ENCODE peak calls at places on chromosomes 4 and X, in five cellular contexts. One of them, this sample, is unnamed.
A peak's percentile ranks its signal among the peaks of the same experiment; 100 is the strongest.

GRCh38 chrX:9797961-9798360 is 11.7 kb downstream of the SHROOM2 start:
- DNase-seq in ascending aorta: no peak
- DNase-seq in Caco-2: peak; percentile 32
- DNase-seq in body of pancreas: no peak
- DNase-seq in fibroblast of pulmonary artery: no peak
- DNase-seq in this sample: no peak

GRCh38 chr4:2798399-2799301 is 5.8 kb downstream of the SH3BP2 start:
- DNase-seq in ascending aorta: peak; percentile 38
- DNase-seq in Caco-2: no peak
- DNase-seq in body of pancreas: peak; percentile 32
- DNase-seq in fibroblast of pulmonary artery: peak; percentile 60
- DNase-seq in this sample: no peak

GRCh38 chr4:23789765-23790164 is 100.1 kb downstream of the PPARGC1A start:
- DNase-seq in ascending aorta: no peak
- DNase-seq in Caco-2: no peak
- DNase-seq in body of pancreas: peak; percentile 47
- DNase-seq in fibroblast of pulmonary artery: peak; percentile 72
- DNase-seq in this sample: peak; percentile 47

GRCh38 chrX:22399793-22400192 is 127.1 kb downstream of the CBLL2 start:
- DNase-seq in ascending aorta: no peak
- DNase-seq in Caco-2: no peak
- DNase-seq in body of pancreas: no peak
- DNase-seq in fibroblast of pulmonary artery: peak; percentile 10
- DNase-seq in this sample: no peak

GRCh38 chr4:134622194-134622593 is 420.6 kb upstream of the PABPC4L start:
- DNase-seq in ascending aorta: no peak
- DNase-seq in Caco-2: no peak
- DNase-seq in body of pancreas: no peak
- DNase-seq in fibroblast of pulmonary artery: no peak
- DNase-seq in this sample: no peak

GRCh38 chr4:5785806-5786680 is 75.0 kb downstream of the EVC start:
- DNase-seq in ascending aorta: no peak
- DNase-seq in Caco-2: no peak
- DNase-seq in body of pancreas: no peak
- DNase-seq in fibroblast of pulmonary artery: peak; percentile 79
- DNase-seq in this sample: peak; percentile 66

GRCh38 chr4:2867758-2868491 is 24.3 kb downstream of the ADD1 start:
- DNase-seq in ascending aorta: no peak
- DNase-seq in Caco-2: no peak
- DNase-seq in body of pancreas: peak; percentile 31
- DNase-seq in fibroblast of pulmonary artery: peak; percentile 48
- DNase-seq in this sample: no peak

GRCh38 chrX:32644476-32644875 is 566.9 kb downstream of the DMD start:
- DNase-seq in ascending aorta: no peak
- DNase-seq in Caco-2: no peak
- DNase-seq in body of pancreas: no peak
- DNase-seq in fibroblast of pulmonary artery: no peak
- DNase-seq in this sample: no peak

GRCh38 chr4:675036-675804 is 878 bp downstream of the MYL5 start:
- DNase-seq in ascending aorta: no peak
- DNase-seq in Caco-2: no peak
- DNase-seq in body of pancreas: no peak
- DNase-seq in fibroblast of pulmonary artery: no peak
- DNase-seq in this sample: no peak

GRCh38 chr4:153341575-153342090 is 2.9 kb upstream of the MND1 start:
- DNase-seq in ascending aorta: no peak
- DNase-seq in Caco-2: no peak
- DNase-seq in body of pancreas: no peak
- DNase-seq in fibroblast of pulmonary artery: peak; percentile 61
- DNase-seq in this sample: no peak

GRCh38 chr4:159446266-159446976 is 343.5 kb downstream of the RAPGEF2 start:
- DNase-seq in ascending aorta: no peak
- DNase-seq in Caco-2: peak; percentile 48
- DNase-seq in body of pancreas: peak; percentile 36
- DNase-seq in fibroblast of pulmonary artery: peak; percentile 85
- DNase-seq in this sample: peak; percentile 36

GRCh38 chrX:46407036-46407752 is 138.0 kb downstream of the ZNF674 start:
- DNase-seq in ascending aorta: no peak
- DNase-seq in Caco-2: no peak
- DNase-seq in body of pancreas: no peak
- DNase-seq in fibroblast of pulmonary artery: no peak
- DNase-seq in this sample: no peak

GRCh38 chrX:99394450-99394849 is 1015.6 kb downstream of the PCDH19 start:
- DNase-seq in ascending aorta: no peak
- DNase-seq in Caco-2: peak; percentile 1
- DNase-seq in body of pancreas: no peak
- DNase-seq in fibroblast of pulmonary artery: no peak
- DNase-seq in this sample: no peak

GRCh38 chr4:55435136-55435535 is 39.4 kb downstream of the TMEM165 start:
- DNase-seq in ascending aorta: no peak
- DNase-seq in Caco-2: no peak
- DNase-seq in body of pancreas: no peak
- DNase-seq in fibroblast of pulmonary artery: peak; percentile 59
- DNase-seq in this sample: no peak

GRCh38 chrX:29477878-29478277 is 737.5 kb upstream of the MAGEB2 start:
- DNase-seq in ascending aorta: no peak
- DNase-seq in Caco-2: no peak
- DNase-seq in body of pancreas: no peak
- DNase-seq in fibroblast of pulmonary artery: no peak
- DNase-seq in this sample: no peak
- TF ChIP-seq CTCF in ascending aorta: no peak
- TF ChIP-seq CTCF in Caco-2: no peak
- TF ChIP-seq CTCF in body of pancreas: no peak
- TF ChIP-seq CTCF in fibroblast of pulmonary artery: no peak
- TF ChIP-seq CTCF in this sample: no peak

GRCh38 chrX:147340947-147341346 is 526.4 kb upstream of the CXorf51A start:
- DNase-seq in ascending aorta: no peak
- DNase-seq in Caco-2: no peak
- DNase-seq in body of pancreas: no peak
- DNase-seq in fibroblast of pulmonary artery: no peak
- DNase-seq in this sample: no peak

GRCh38 chrX:147343467-147343866 is 528.9 kb upstream of the CXorf51A start:
- DNase-seq in ascending aorta: no peak
- DNase-seq in Caco-2: no peak
- DNase-seq in body of pancreas: no peak
- DNase-seq in fibroblast of pulmonary artery: no peak
- DNase-seq in this sample: no peak

GRCh38 chrX:147342197-147342596 is 527.7 kb upstream of the CXorf51A start:
- DNase-seq in ascending aorta: no peak
- DNase-seq in Caco-2: no peak
- DNase-seq in body of pancreas: no peak
- DNase-seq in fibroblast of pulmonary artery: no peak
- DNase-seq in this sample: no peak
- TF ChIP-seq CTCF in ascending aorta: no peak
- TF ChIP-seq CTCF in Caco-2: no peak
- TF ChIP-seq CTCF in body of pancreas: no peak
- TF ChIP-seq CTCF in fibroblast of pulmonary artery: no peak
- TF ChIP-seq CTCF in this sample: no peak

GRCh38 chr4:56666279-56666678 is 14.8 kb downstream of the HOPX start:
- DNase-seq in ascending aorta: no peak
- DNase-seq in Caco-2: no peak
- DNase-seq in body of pancreas: no peak
- DNase-seq in fibroblast of pulmonary artery: no peak
- DNase-seq in this sample: no peak

GRCh38 chr4:56671860-56672259 is 9.2 kb downstream of the HOPX start:
- DNase-seq in ascending aorta: no peak
- DNase-seq in Caco-2: no peak
- DNase-seq in body of pancreas: no peak
- DNase-seq in fibroblast of pulmonary artery: peak; percentile 47
- DNase-seq in this sample: no peak

GRCh38 chr4:56671373-56671772 is 9.7 kb downstream of the HOPX start:
- DNase-seq in ascending aorta: no peak
- DNase-seq in Caco-2: no peak
- DNase-seq in body of pancreas: no peak
- DNase-seq in fibroblast of pulmonary artery: no peak
- DNase-seq in this sample: no peak

GRCh38 chr4:56662782-56663468 is 18.2 kb downstream of the HOPX start:
- DNase-seq in ascending aorta: no peak
- DNase-seq in Caco-2: no peak
- DNase-seq in body of pancreas: no peak
- DNase-seq in fibroblast of pulmonary artery: no peak
- DNase-seq in this sample: no peak

DNA sequence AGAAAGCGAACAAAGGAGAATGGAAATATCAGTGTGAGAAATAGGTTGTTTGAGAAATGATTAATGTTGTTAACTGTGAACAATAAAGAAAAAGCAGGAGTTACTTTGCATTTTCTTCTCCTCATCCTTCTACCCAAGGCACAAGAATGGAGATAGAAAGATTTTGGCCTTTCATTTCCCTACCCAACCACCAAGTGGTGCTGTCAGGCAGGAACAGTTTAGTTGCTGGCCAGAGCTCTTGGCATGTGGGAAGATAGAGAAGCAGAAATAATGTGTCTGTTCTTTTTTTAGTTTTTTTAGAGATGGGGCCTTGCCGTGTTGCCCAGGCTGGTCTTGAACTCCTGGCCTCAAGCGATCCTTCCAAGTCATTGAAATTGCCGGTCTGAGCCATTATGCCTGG is 12.8 kb downstream of the HOPX start:
- DNase-seq in ascending aorta: no peak
- DNase-seq in Caco-2: peak; percentile 27
- DNase-seq in body of pancreas: no peak
- DNase-seq in fibroblast of pulmonary artery: no peak
- DNase-seq in this sample: no peak
- TF ChIP-seq CTCF in ascending aorta: no peak
- TF ChIP-seq CTCF in Caco-2: peak; percentile 54
- TF ChIP-seq CTCF in body of pancreas: no peak
- TF ChIP-seq CTCF in fibroblast of pulmonary artery: peak; percentile 41
- TF ChIP-seq CTCF in this sample: no peak

GRCh38 chr4:53702334-53703266 is 111.3 kb upstream of the LNX1 start:
- DNase-seq in ascending aorta: no peak
- DNase-seq in Caco-2: no peak
- DNase-seq in body of pancreas: peak; percentile 42
- DNase-seq in fibroblast of pulmonary artery: peak; percentile 89
- DNase-seq in this sample: peak; percentile 54
- TF ChIP-seq CTCF in ascending aorta: no peak
- TF ChIP-seq CTCF in Caco-2: no peak
- TF ChIP-seq CTCF in body of pancreas: no peak
- TF ChIP-seq CTCF in fibroblast of pulmonary artery: peak; percentile 26
- TF ChIP-seq CTCF in this sample: peak; percentile 10

DNA sequence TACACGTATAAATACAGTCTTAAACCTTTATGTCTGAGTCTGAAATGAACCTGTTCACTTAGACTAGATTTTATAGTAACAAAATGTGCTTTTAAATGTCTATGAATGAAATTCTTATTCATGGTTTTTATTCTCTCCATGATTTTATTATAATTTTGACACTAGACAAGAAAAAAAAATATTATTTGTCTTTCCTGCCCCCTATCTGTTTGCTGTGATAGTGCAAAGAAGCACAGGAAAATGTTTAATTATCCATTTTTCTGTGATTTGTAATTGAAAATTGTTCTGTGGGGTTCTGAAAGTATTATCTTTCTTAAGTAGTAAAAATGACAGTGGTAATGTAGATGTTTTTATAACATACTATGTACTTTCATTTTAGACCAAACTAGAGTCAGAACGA is 52.0 kb downstream of the INTS6L start:
- DNase-seq in ascending aorta: no peak
- DNase-seq in Caco-2: no peak
- DNase-seq in body of pancreas: no peak
- DNase-seq in fibroblast of pulmonary artery: peak; percentile 5
- DNase-seq in this sample: no peak
- TF ChIP-seq CTCF in ascending aorta: peak; percentile 30
- TF ChIP-seq CTCF in Caco-2: no peak
- TF ChIP-seq CTCF in body of pancreas: peak; percentile 22
- TF ChIP-seq CTCF in fibroblast of pulmonary artery: peak; percentile 48
- TF ChIP-seq CTCF in this sample: peak; percentile 44

DNA sequence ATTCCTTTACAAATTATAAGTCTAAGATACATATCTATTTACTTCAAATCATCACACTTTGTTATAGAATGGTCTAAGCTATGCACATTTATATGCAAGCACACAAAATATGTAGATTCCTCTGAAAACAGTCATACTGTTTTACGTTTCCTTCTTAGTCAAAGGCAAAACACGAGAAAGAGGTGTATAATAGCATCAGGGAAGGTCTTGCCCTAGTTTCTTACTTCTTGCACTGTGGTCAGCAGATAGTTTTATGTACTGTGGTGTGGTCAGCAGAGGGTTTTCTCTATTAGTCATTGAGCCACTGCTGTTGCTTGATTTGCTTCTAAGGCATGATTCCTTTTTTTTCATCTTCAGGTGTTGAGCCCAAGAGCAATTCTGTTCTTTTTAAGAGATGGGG is 117.7 kb downstream of the ADAM29 start:
- DNase-seq in ascending aorta: no peak
- DNase-seq in Caco-2: no peak
- DNase-seq in body of pancreas: no peak
- DNase-seq in fibroblast of pulmonary artery: peak; percentile 13
- DNase-seq in this sample: no peak
- TF ChIP-seq CTCF in ascending aorta: no peak
- TF ChIP-seq CTCF in Caco-2: no peak
- TF ChIP-seq CTCF in body of pancreas: no peak
- TF ChIP-seq CTCF in fibroblast of pulmonary artery: no peak
- TF ChIP-seq CTCF in this sample: no peak

GRCh38 chr4:129362685-129363274 is 266.8 kb downstream of the C4orf33 start:
- DNase-seq in ascending aorta: no peak
- DNase-seq in Caco-2: peak; percentile 61
- DNase-seq in body of pancreas: peak; percentile 70
- DNase-seq in fibroblast of pulmonary artery: peak; percentile 85
- DNase-seq in this sample: peak; percentile 44

DNA sequence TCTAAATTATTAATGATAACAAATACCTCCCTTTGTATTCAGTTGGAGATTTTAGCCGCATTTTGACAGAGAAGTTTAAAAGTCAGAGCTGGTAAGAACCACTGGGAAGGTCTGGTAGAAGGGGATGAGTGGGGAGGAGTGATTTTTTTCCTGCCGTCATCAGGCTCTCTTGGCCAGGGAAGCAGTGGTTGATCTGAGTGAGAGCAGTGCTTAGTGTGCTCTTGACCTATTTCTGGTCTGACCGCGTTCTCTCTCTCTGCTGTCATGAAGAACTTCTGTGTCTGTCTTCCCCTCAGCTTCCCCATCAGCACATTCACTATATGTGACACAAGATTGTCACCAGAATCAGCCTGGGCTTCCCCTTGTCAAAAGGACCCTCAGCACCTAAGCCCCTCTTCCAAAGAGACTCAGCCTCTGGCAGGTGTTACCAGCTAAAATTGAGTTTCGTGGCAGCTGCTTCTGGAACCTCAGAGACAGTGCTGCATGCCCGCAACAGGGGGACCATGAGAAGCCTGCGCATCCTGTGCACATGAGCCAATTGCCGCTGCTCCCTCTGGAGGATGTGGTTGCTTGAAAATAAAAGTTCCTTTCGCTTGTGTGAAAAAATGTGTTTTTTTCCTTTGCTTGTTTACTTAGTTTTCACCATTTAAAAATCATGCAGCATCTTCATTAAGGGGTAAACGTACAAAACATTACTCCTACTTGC is 268.9 kb downstream of the C4orf33 start:
- DNase-seq in ascending aorta: no peak
- DNase-seq in Caco-2: no peak
- DNase-seq in body of pancreas: no peak
- DNase-seq in fibroblast of pulmonary artery: no peak
- DNase-seq in this sample: no peak
- TF ChIP-seq CTCF in ascending aorta: no peak
- TF ChIP-seq CTCF in Caco-2: no peak
- TF ChIP-seq CTCF in body of pancreas: no peak
- TF ChIP-seq CTCF in fibroblast of pulmonary artery: no peak
- TF ChIP-seq CTCF in this sample: no peak